ENCODE peak calls at places on chromosomes 3 and 15, in five cellular contexts. One of them, this sample, is unnamed.

GRCh38 chr3:161893972-161894371 is 397.4 kb downstream of the OTOL1 start:
- DNase-seq in fibroblast of lung: peak; percentile 86
- DNase-seq in tibial artery: no peak
- DNase-seq in CD8-positive, alpha-beta memory T cell: no peak
- DNase-seq in lower lobe of right lung: no peak
- DNase-seq in this sample: no peak

GRCh38 chr3:137121704-137122314 is 164.0 kb downstream of the IL20RB start:
- DNase-seq in fibroblast of lung: peak; percentile 30
- DNase-seq in tibial artery: no peak
- DNase-seq in CD8-positive, alpha-beta memory T cell: no peak
- DNase-seq in lower lobe of right lung: no peak
- DNase-seq in this sample: peak; percentile 58

GRCh38 chr3:72157782-72158638 is 373.1 kb upstream of the PROK2 start:
- DNase-seq in fibroblast of lung: no peak
- DNase-seq in tibial artery: no peak
- DNase-seq in CD8-positive, alpha-beta memory T cell: no peak
- DNase-seq in lower lobe of right lung: no peak
- DNase-seq in this sample: no peak

GRCh38 chr3:180311242-180311641 is 274.5 kb upstream of the PEX5L start:
- DNase-seq in fibroblast of lung: peak; percentile 2
- DNase-seq in tibial artery: no peak
- DNase-seq in CD8-positive, alpha-beta memory T cell: no peak
- DNase-seq in lower lobe of right lung: no peak
- DNase-seq in this sample: no peak

GRCh38 chr3:58021072-58021959 is 13.1 kb downstream of the FLNB start:
- DNase-seq in fibroblast of lung: no peak
- DNase-seq in tibial artery: no peak
- DNase-seq in CD8-positive, alpha-beta memory T cell: no peak
- DNase-seq in lower lobe of right lung: no peak
- DNase-seq in this sample: no peak

GRCh38 chr3:194476784-194477183 is 10.0 kb downstream of the ATP13A3 start:
- DNase-seq in fibroblast of lung: no peak
- DNase-seq in tibial artery: no peak
- DNase-seq in CD8-positive, alpha-beta memory T cell: no peak
- DNase-seq in lower lobe of right lung: no peak
- DNase-seq in this sample: no peak

GRCh38 chr3:141242035-141242721 is 10.6 kb downstream of the PXYLP1 start:
- DNase-seq in fibroblast of lung: peak; percentile 34
- DNase-seq in tibial artery: no peak
- DNase-seq in CD8-positive, alpha-beta memory T cell: no peak
- DNase-seq in lower lobe of right lung: no peak
- DNase-seq in this sample: no peak

GRCh38 chr3:169246158-169246557 is 417.4 kb downstream of the MECOM start:
- DNase-seq in fibroblast of lung: no peak
- DNase-seq in tibial artery: no peak
- DNase-seq in CD8-positive, alpha-beta memory T cell: no peak
- DNase-seq in lower lobe of right lung: no peak
- DNase-seq in this sample: peak; percentile 37

GRCh38 chr15:92541197-92542190 is 114.1 kb downstream of the FAM174B start:
- DNase-seq in fibroblast of lung: peak; percentile 77
- DNase-seq in tibial artery: no peak
- DNase-seq in CD8-positive, alpha-beta memory T cell: no peak
- DNase-seq in lower lobe of right lung: no peak
- DNase-seq in this sample: no peak

GRCh38 chr15:31235298-31236183 is 91.1 kb upstream of the KLF13 start:
- DNase-seq in fibroblast of lung: peak; percentile 49
- DNase-seq in tibial artery: peak; percentile 55
- DNase-seq in CD8-positive, alpha-beta memory T cell: no peak
- DNase-seq in lower lobe of right lung: no peak
- DNase-seq in this sample: no peak

GRCh38 chr3:156793400-156793799 is 32.8 kb upstream of the LEKR1 start:
- DNase-seq in fibroblast of lung: no peak
- DNase-seq in tibial artery: no peak
- DNase-seq in CD8-positive, alpha-beta memory T cell: no peak
- DNase-seq in lower lobe of right lung: no peak
- DNase-seq in this sample: no peak

GRCh38 chr3:27606537-27606936 is 115.6 kb downstream of the EOMES start:
- DNase-seq in fibroblast of lung: peak; percentile 82
- DNase-seq in tibial artery: no peak
- DNase-seq in CD8-positive, alpha-beta memory T cell: no peak
- DNase-seq in lower lobe of right lung: no peak
- DNase-seq in this sample: no peak

GRCh38 chr15:95459288-95459687 is 871.2 kb upstream of the NR2F2 start:
- DNase-seq in fibroblast of lung: peak; percentile 11
- DNase-seq in tibial artery: no peak
- DNase-seq in CD8-positive, alpha-beta memory T cell: no peak
- DNase-seq in lower lobe of right lung: no peak
- DNase-seq in this sample: no peak

GRCh38 chr15:79365765-79366164 is 54.9 kb downstream of the TMED3 start:
- DNase-seq in fibroblast of lung: no peak
- DNase-seq in tibial artery: no peak
- DNase-seq in CD8-positive, alpha-beta memory T cell: no peak
- DNase-seq in lower lobe of right lung: no peak
- DNase-seq in this sample: no peak

GRCh38 chr3:186427627-186428026 is 65.6 kb upstream of the DGKG start:
- DNase-seq in fibroblast of lung: peak; percentile 69
- DNase-seq in tibial artery: no peak
- DNase-seq in CD8-positive, alpha-beta memory T cell: no peak
- DNase-seq in lower lobe of right lung: no peak
- DNase-seq in this sample: no peak
- H3K4me3 ChIP-seq in fibroblast of lung: no peak overlapping the region
- H3K4me3 ChIP-seq in tibial artery: no peak overlapping the region
- H3K4me3 ChIP-seq in CD8-positive, alpha-beta memory T cell: no peak overlapping the region
- H3K4me3 ChIP-seq in lower lobe of right lung: no peak overlapping the region
- H3K4me3 ChIP-seq in this sample: no peak overlapping the region

GRCh38 chr15:42046597-42046996 is 25.8 kb upstream of the PLA2G4E start:
- DNase-seq in fibroblast of lung: no peak
- DNase-seq in tibial artery: no peak
- DNase-seq in CD8-positive, alpha-beta memory T cell: no peak
- DNase-seq in lower lobe of right lung: no peak
- DNase-seq in this sample: no peak

GRCh38 chr15:42045211-42045615 is 24.4 kb upstream of the PLA2G4E start:
- DNase-seq in fibroblast of lung: no peak
- DNase-seq in tibial artery: no peak
- DNase-seq in CD8-positive, alpha-beta memory T cell: no peak
- DNase-seq in lower lobe of right lung: no peak
- DNase-seq in this sample: no peak

GRCh38 chr15:42050484-42051255 is 29.8 kb upstream of the PLA2G4E start:
- DNase-seq in fibroblast of lung: no peak
- DNase-seq in tibial artery: no peak
- DNase-seq in CD8-positive, alpha-beta memory T cell: no peak
- DNase-seq in lower lobe of right lung: no peak
- DNase-seq in this sample: no peak

GRCh38 chr15:42048821-42049200 is 28.0 kb upstream of the PLA2G4E start:
- DNase-seq in fibroblast of lung: no peak
- DNase-seq in tibial artery: no peak
- DNase-seq in CD8-positive, alpha-beta memory T cell: no peak
- DNase-seq in lower lobe of right lung: no peak
- DNase-seq in this sample: no peak

DNA sequence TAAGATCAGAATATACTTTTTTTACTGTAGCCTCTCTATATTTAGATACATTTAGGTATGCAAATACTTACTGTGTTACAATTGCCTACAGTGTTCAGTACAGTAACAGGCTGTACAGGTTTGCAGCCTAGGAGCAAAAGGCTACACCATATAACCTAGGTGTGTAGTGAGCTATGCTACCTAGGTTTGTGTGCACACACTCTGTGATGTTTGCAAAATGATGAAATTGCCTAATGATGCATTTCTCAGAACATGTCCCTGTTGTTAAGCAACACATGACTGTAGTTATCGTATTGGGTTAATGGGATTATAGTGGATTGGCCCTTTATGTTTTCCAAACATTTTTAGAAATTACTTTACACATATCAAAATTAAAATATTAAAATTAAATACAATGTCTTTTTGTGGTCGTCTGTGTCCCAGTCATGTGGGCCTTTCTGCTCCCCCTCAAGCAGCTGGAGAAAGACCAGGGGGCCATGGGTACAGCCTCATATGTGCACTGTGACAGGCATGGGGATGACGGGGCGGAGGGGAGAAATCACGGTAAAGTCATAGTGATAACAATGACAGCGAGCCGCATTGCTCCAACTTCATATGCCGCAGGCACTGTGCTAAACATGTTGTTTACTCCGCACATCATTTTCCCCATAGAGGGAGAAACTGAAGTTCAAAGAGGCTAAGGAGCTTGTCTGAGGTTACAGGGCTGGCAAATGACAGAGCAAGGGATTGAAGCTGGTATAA is 27.4 kb upstream of the PLA2G4E start:
- DNase-seq in fibroblast of lung: no peak
- DNase-seq in tibial artery: no peak
- DNase-seq in CD8-positive, alpha-beta memory T cell: no peak
- DNase-seq in lower lobe of right lung: no peak
- DNase-seq in this sample: no peak
- H3K4me3 ChIP-seq in fibroblast of lung: no peak overlapping the region
- H3K4me3 ChIP-seq in tibial artery: no peak overlapping the region
- H3K4me3 ChIP-seq in CD8-positive, alpha-beta memory T cell: no peak overlapping the region
- H3K4me3 ChIP-seq in lower lobe of right lung: no peak overlapping the region
- H3K4me3 ChIP-seq in this sample: no peak overlapping the region

GRCh38 chr3:171966533-171967136 is 72.7 kb upstream of the FNDC3B start:
- DNase-seq in fibroblast of lung: no peak
- DNase-seq in tibial artery: no peak
- DNase-seq in CD8-positive, alpha-beta memory T cell: no peak
- DNase-seq in lower lobe of right lung: no peak
- DNase-seq in this sample: no peak
- H3K4me3 ChIP-seq in fibroblast of lung: no peak overlapping the region
- H3K4me3 ChIP-seq in tibial artery: no peak overlapping the region
- H3K4me3 ChIP-seq in CD8-positive, alpha-beta memory T cell: no peak overlapping the region
- H3K4me3 ChIP-seq in lower lobe of right lung: no peak overlapping the region
- H3K4me3 ChIP-seq in this sample: no peak overlapping the region

GRCh38 chr3:21169858-21170257 is 581.2 kb downstream of the ZNF385D start:
- DNase-seq in fibroblast of lung: no peak
- DNase-seq in tibial artery: no peak
- DNase-seq in CD8-positive, alpha-beta memory T cell: no peak
- DNase-seq in lower lobe of right lung: no peak
- DNase-seq in this sample: no peak
- H3K4me3 ChIP-seq in fibroblast of lung: no peak overlapping the region
- H3K4me3 ChIP-seq in tibial artery: no peak overlapping the region
- H3K4me3 ChIP-seq in CD8-positive, alpha-beta memory T cell: no peak overlapping the region
- H3K4me3 ChIP-seq in lower lobe of right lung: no peak overlapping the region
- H3K4me3 ChIP-seq in this sample: no peak overlapping the region

GRCh38 chr15:64634576-64635485 is 140.6 kb downstream of the RBPMS2 start:
- DNase-seq in fibroblast of lung: peak; percentile 51
- DNase-seq in tibial artery: no peak
- DNase-seq in CD8-positive, alpha-beta memory T cell: no peak
- DNase-seq in lower lobe of right lung: no peak
- DNase-seq in this sample: peak; percentile 58

GRCh38 chr15:64636101-64636500 is 139.3 kb downstream of the RBPMS2 start:
- DNase-seq in fibroblast of lung: peak; percentile 19
- DNase-seq in tibial artery: no peak
- DNase-seq in CD8-positive, alpha-beta memory T cell: no peak
- DNase-seq in lower lobe of right lung: no peak
- DNase-seq in this sample: no peak

GRCh38 chr15:64633332-64633731 is 142.1 kb downstream of the RBPMS2 start:
- DNase-seq in fibroblast of lung: no peak
- DNase-seq in tibial artery: no peak
- DNase-seq in CD8-positive, alpha-beta memory T cell: no peak
- DNase-seq in lower lobe of right lung: no peak
- DNase-seq in this sample: no peak

GRCh38 chr15:64635486-64635815 is 139.9 kb downstream of the RBPMS2 start:
- DNase-seq in fibroblast of lung: peak; percentile 86
- DNase-seq in tibial artery: no peak
- DNase-seq in CD8-positive, alpha-beta memory T cell: no peak
- DNase-seq in lower lobe of right lung: no peak
- DNase-seq in this sample: no peak

DNA sequence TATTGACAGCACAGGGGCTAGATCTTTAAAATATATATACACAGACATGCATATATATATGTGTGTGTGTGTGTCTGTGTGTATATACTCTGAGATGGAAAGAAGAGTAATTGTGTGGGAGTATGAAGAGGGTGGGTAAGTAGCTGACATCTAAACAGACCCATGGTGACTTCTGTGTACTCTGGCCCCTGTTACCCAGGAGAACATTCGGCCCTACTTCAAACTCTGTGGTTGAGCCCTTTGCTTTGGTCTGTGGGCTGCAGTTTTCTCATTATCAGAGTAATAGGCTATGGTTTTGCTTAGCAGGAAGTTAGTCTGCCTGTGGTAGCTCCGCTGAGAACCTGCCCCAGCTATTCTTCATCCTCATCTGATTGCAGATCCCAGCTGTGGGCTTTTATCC is 141.4 kb downstream of the RBPMS2 start:
- DNase-seq in fibroblast of lung: peak; percentile 68
- DNase-seq in tibial artery: no peak
- DNase-seq in CD8-positive, alpha-beta memory T cell: peak; percentile 9
- DNase-seq in lower lobe of right lung: no peak
- DNase-seq in this sample: peak; percentile 78
- H3K4me3 ChIP-seq in fibroblast of lung: no peak overlapping the region
- H3K4me3 ChIP-seq in tibial artery: no peak overlapping the region
- H3K4me3 ChIP-seq in CD8-positive, alpha-beta memory T cell: peak overlapping the region; percentile 35
- H3K4me3 ChIP-seq in lower lobe of right lung: no peak overlapping the region
- H3K4me3 ChIP-seq in this sample: peak overlapping the region; percentile 22

GRCh38 chr3:129199366-129199765 is 15.7 kb upstream of the CNBP start:
- DNase-seq in fibroblast of lung: no peak
- DNase-seq in tibial artery: no peak
- DNase-seq in CD8-positive, alpha-beta memory T cell: no peak
- DNase-seq in lower lobe of right lung: no peak
- DNase-seq in this sample: no peak

GRCh38 chr3:129195731-129196256 is 12.1 kb upstream of the CNBP start:
- DNase-seq in fibroblast of lung: peak; percentile 95
- DNase-seq in tibial artery: peak; percentile 78
- DNase-seq in CD8-positive, alpha-beta memory T cell: no peak
- DNase-seq in lower lobe of right lung: no peak
- DNase-seq in this sample: no peak

GRCh38 chr3:129197341-129197740 is 13.6 kb upstream of the CNBP start:
- DNase-seq in fibroblast of lung: no peak
- DNase-seq in tibial artery: no peak
- DNase-seq in CD8-positive, alpha-beta memory T cell: no peak
- DNase-seq in lower lobe of right lung: no peak
- DNase-seq in this sample: no peak

GRCh38 chr3:129196601-129197000 is 12.9 kb upstream of the CNBP start:
- DNase-seq in fibroblast of lung: no peak
- DNase-seq in tibial artery: no peak
- DNase-seq in CD8-positive, alpha-beta memory T cell: no peak
- DNase-seq in lower lobe of right lung: no peak
- DNase-seq in this sample: no peak
- H3K4me3 ChIP-seq in fibroblast of lung: no peak overlapping the region
- H3K4me3 ChIP-seq in tibial artery: no peak overlapping the region
- H3K4me3 ChIP-seq in CD8-positive, alpha-beta memory T cell: no peak overlapping the region
- H3K4me3 ChIP-seq in lower lobe of right lung: no peak overlapping the region
- H3K4me3 ChIP-seq in this sample: no peak overlapping the region

GRCh38 chr15:78004222-78004727 is 73.2 kb downstream of the TBC1D2B start:
- DNase-seq in fibroblast of lung: no peak
- DNase-seq in tibial artery: no peak
- DNase-seq in CD8-positive, alpha-beta memory T cell: no peak
- DNase-seq in lower lobe of right lung: no peak
- DNase-seq in this sample: no peak
- H3K4me3 ChIP-seq in fibroblast of lung: no peak overlapping the region
- H3K4me3 ChIP-seq in tibial artery: no peak overlapping the region
- H3K4me3 ChIP-seq in CD8-positive, alpha-beta memory T cell: no peak overlapping the region
- H3K4me3 ChIP-seq in lower lobe of right lung: no peak overlapping the region
- H3K4me3 ChIP-seq in this sample: no peak overlapping the region

GRCh38 chr3:105798381-105798934 is 70.4 kb downstream of the CBLB start:
- DNase-seq in fibroblast of lung: peak; percentile 56
- DNase-seq in tibial artery: no peak
- DNase-seq in CD8-positive, alpha-beta memory T cell: no peak
- DNase-seq in lower lobe of right lung: no peak
- DNase-seq in this sample: peak; percentile 75
- H3K4me3 ChIP-seq in fibroblast of lung: no peak overlapping the region
- H3K4me3 ChIP-seq in tibial artery: no peak overlapping the region
- H3K4me3 ChIP-seq in CD8-positive, alpha-beta memory T cell: no peak overlapping the region
- H3K4me3 ChIP-seq in lower lobe of right lung: no peak overlapping the region
- H3K4me3 ChIP-seq in this sample: no peak overlapping the region

This sample was measured in Jurkat, Clone E6-1.